ENCODE peak calls at places on chromosomes 13 and 19, in four cellular contexts. E is uterus, D is GM23338, I is Panc1. G is an unnamed sample.

GRCh38 chr13:99281811-99282263 is 23.7 kb upstream of the GPR18 start:
- DNase-seq in I (no peak), E (no peak), D (no peak), G (peak; percentile 40)

GRCh38 chr13:35857769-35858168 is 273.4 kb downstream of the DCLK1 start:
- DNase-seq in E (no peak), I (no peak), D (peak; percentile 94), G (no peak)

GRCh38 chr13:79405501-79405830 is 589 bp downstream of the RBM26 start:
- DNase-seq in E (no peak), D (peak; percentile 44), I (no peak), G (no peak)

GRCh38 chr13:44972956-44973581 is 16.2 kb downstream of the NUFIP1 start:
- DNase-seq in D (peak; percentile 53), E (no peak), I (no peak), G (peak; percentile 16)

GRCh38 chr13:99689955-99690354 is 188.7 kb downstream of the TM9SF2 start:
- DNase-seq in I (no peak), E (no peak), D (peak; percentile 77), G (no peak)

GRCh38 chr13:92827503-92827902 is 399.1 kb upstream of the GPC6 start:
- DNase-seq in I (no peak), E (no peak), D (no peak), G (no peak)

GRCh38 chr13:25463496-25463895 is 91.7 kb downstream of the ATP8A2 start:
- DNase-seq in D (no peak), E (no peak), I (no peak), G (no peak)

GRCh38 chr13:22793598-22794134 is 387.1 kb upstream of the SGCG start:
- DNase-seq in D (peak; percentile 28), I (no peak), E (no peak), G (no peak)

GRCh38 chr13:83780201-83780600 is 102.1 kb downstream of the SLITRK1 start:
- DNase-seq in E (no peak), I (peak; percentile 7), D (peak; percentile 82), G (peak; percentile 0)

GRCh38 chr19:18417250-18418033 is 1.8 kb upstream of the SSBP4 start:
- DNase-seq in I (no peak), D (peak; percentile 89), E (peak; percentile 81), G (no peak)

GRCh38 chr13:97749174-97749573 is 204.3 kb upstream of the IPO5 start:
- DNase-seq in E (no peak), I (no peak), D (peak; percentile 15), G (no peak)

GRCh38 chr13:94712287-94712811 is at the start of gene SOX21:
- DNase-seq in I (no peak), D (peak; percentile 68), E (no peak), G (no peak)

GRCh38 chr19:17243340-17243853 is 2.3 kb downstream of the NR2F6 start:
- DNase-seq in D (no peak), E (no peak), I (no peak), G (no peak)

GRCh38 chr13:114263590-114263989 is 17.8 kb upstream of the UPF3A start:
- DNase-seq in E (no peak), I (no peak), D (no peak), G (no peak)

GRCh38 chr19:52172347-52172746 is 926 bp upstream of the ZNF836 start:
- DNase-seq in I (no peak), E (no peak), D (no peak), G (no peak)

GRCh38 chr13:48304132-48304876 is 753 bp downstream of the RB1 start:
- DNase-seq in I (no peak), D (no peak), E (no peak), G (no peak)

GRCh38 chr19:23312515-23312914 is 62.3 kb upstream of the ZNF724 start:
- DNase-seq in E (no peak), D (no peak), I (no peak), G (no peak)

GRCh38 chr13:36815069-36815468 is 4.0 kb upstream of the RFXAP start:
- DNase-seq in D (peak; percentile 51), I (no peak), E (no peak), G (peak; percentile 34)

GRCh38 chr19:18999016-18999758 is 34.1 kb downstream of the SUGP2 start:
- DNase-seq in I (no peak), D (no peak), E (no peak), G (no peak)

GRCh38 chr13:36006895-36007294 is 124.3 kb downstream of the DCLK1 start:
- DNase-seq in I (no peak), D (no peak), E (no peak), G (no peak)

GRCh38 chr13:19862511-19863313 is 737 bp downstream of the ZMYM5 start:
- DNase-seq in E (peak; percentile 31), I (no peak), D (peak; percentile 53), G (peak; percentile 54)

GRCh38 chr19:45380107-45380506 is 9.7 kb upstream of the ERCC2 start:
- DNase-seq in E (no peak), I (no peak), D (no peak), G (no peak)

GRCh38 chr19:45370410-45371204 is at the start of gene ERCC2:
- DNase-seq in E (peak; percentile 99), I (peak; percentile 88), D (peak; percentile 100), G (peak; percentile 99)

GRCh38 chr19:45376045-45376724 is 5.8 kb upstream of the ERCC2 start:
- DNase-seq in I (no peak), E (peak; percentile 66), D (peak; percentile 96), G (no peak)
- H3K27ac ChIP-seq in I (peak overlapping the region; percentile 51), E (peak overlapping the region; percentile 21), D (peak overlapping the region; percentile 90), G (no peak overlapping the region)

GRCh38 chr19:1990230-1991017 is 25.1 kb downstream of the BTBD2 start:
- DNase-seq in E (no peak), D (no peak), I (no peak), G (no peak)

GRCh38 chr19:1985588-1986356 is 29.7 kb downstream of the BTBD2 start:
- DNase-seq in E (no peak), D (peak; percentile 36), I (no peak), G (no peak)

GRCh38 chr19:1986357-1987162 is 29.0 kb downstream of the BTBD2 start:
- DNase-seq in E (no peak), I (no peak), D (no peak), G (no peak)

GRCh38 chr19:1989513-1990229 is 25.8 kb downstream of the BTBD2 start:
- DNase-seq in D (no peak), I (no peak), E (no peak), G (no peak)

GRCh38 chr19:1987197-1988187 is 28.0 kb downstream of the BTBD2 start:
- DNase-seq in D (peak; percentile 44), E (no peak), I (no peak), G (no peak)
- H3K27ac ChIP-seq in D (peak overlapping the region; percentile 59), E (no peak overlapping the region), I (no peak overlapping the region), G (no peak overlapping the region)

GRCh38 chr19:12800873-12801465 is 631 bp downstream of the PRDX2 start:
- DNase-seq in E (no peak), D (peak; percentile 69), I (no peak), G (no peak)
- H3K27ac ChIP-seq in E (peak overlapping the region; percentile 56), D (no peak overlapping the region), I (peak overlapping the region; percentile 48), G (peak overlapping the region; percentile 49)

GRCh38 chr19:1569997-1570396 is 1.9 kb upstream of the MEX3D start:
- DNase-seq in I (no peak), D (no peak), E (no peak), G (no peak)

GRCh38 chr19:1568320-1569019 is at the start of gene MEX3D:
- DNase-seq in D (peak; percentile 83), E (peak; percentile 67), I (no peak), G (peak; percentile 79)

GRCh38 chr19:1566392-1567115 is 1.6 kb downstream of the MEX3D start:
- DNase-seq in I (no peak), E (peak; percentile 78), D (peak; percentile 89), G (no peak)

GRCh38 chr19:1567116-1567847 is 843 bp downstream of the MEX3D start:
- DNase-seq in E (no peak), I (no peak), D (no peak), G (no peak)

GRCh38 chr19:1567848-1568227 is 287 bp downstream of the MEX3D start:
- DNase-seq in E (no peak), D (no peak), I (no peak), G (no peak)
- H3K27ac ChIP-seq in E (peak overlapping the region; percentile 75), D (no peak overlapping the region), I (no peak overlapping the region), G (no peak overlapping the region)

GRCh38 chr13:40993119-40993518 is 26.0 kb downstream of the ELF1 start:
- DNase-seq in I (no peak), E (no peak), D (peak; percentile 53), G (no peak)
- H3K27ac ChIP-seq in I (no peak overlapping the region), E (no peak overlapping the region), D (peak overlapping the region; percentile 36), G (peak overlapping the region; percentile 68)

GRCh38 chr19:3684817-3685410 is 15.4 kb downstream of the PIP5K1C start:
- DNase-seq in I (no peak), E (no peak), D (no peak), G (no peak)

GRCh38 chr19:3691372-3691716 is 8.9 kb downstream of the PIP5K1C start:
- DNase-seq in E (no peak), D (no peak), I (no peak), G (no peak)

GRCh38 chr19:3687393-3687773 is 12.9 kb downstream of the PIP5K1C start:
- DNase-seq in I (no peak), D (no peak), E (no peak), G (no peak)

GRCh38 chr19:3690551-3691371 is 9.5 kb downstream of the PIP5K1C start:
- DNase-seq in D (no peak), I (no peak), E (no peak), G (no peak)

DNA sequence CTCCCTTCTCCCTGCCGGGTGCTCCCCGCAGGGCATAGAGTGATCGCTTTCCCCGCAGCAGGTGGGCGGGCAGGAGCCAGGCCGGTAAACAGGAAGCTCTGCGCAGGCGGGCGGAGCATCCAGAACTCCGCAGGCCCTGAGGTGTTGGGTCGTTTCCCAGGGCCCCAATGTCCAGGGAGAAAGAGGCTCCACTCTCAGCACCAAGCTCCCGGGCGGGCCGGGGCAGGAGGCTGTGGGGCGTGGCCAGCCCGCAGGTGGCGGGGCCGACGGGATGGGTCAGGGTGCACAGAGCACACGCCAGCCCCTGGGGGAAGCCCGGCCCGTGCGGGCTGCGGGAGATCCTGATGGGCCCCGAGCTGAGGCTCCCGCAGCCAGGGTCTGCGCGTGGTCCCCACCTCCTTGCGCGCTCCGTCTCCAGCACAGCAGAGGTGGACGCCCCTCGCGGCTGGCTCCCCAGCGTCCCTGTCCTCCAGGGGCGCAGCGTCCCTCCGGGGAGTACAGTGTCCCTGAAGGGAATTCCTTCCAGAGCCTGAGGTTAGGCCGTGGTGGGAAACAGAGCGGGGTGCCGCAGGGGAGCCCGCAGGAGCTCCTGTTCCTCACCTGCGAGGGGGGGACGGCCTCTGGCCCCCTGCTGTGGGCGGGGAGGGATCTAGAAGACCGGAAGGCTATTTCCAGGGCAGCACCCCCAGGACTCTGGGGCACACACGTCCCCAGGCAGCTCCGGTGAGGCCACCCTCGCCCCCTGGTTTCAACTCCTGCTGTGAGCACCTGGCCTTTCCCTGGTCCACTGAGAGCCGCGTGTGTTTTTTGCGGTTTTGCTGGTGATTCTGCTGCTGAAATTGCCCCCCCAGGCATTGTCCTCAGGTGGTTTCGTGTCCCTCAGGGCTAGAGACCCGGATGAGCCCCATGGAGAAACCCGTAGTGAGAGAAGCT is 12.2 kb downstream of the PIP5K1C start:
- DNase-seq in I (no peak), D (peak; percentile 71), E (peak; percentile 21), G (peak; percentile 66)
- H3K27ac ChIP-seq in I (no peak overlapping the region), D (peak overlapping the region; percentile 91), E (peak overlapping the region; percentile 38), G (peak overlapping the region; percentile 66)

GRCh38 chr13:52159159-52159982 is at the start of gene NEK3:
- DNase-seq in I (peak; percentile 12), D (peak; percentile 88), E (peak; percentile 63), G (peak; percentile 38)
- H3K27ac ChIP-seq in I (peak within 1 kb of the TSS; percentile 87), D (no peak within 1 kb of the TSS), E (peak within 1 kb of the TSS; percentile 85), G (peak within 1 kb of the TSS; percentile 33)

GRCh38 chr19:49409441-49410029 is 13.7 kb downstream of the PTH2 start:
- DNase-seq in I (no peak), D (no peak), E (no peak), G (no peak)
- H3K27ac ChIP-seq in I (no peak overlapping the region), D (no peak overlapping the region), E (no peak overlapping the region), G (no peak overlapping the region)

GRCh38 chr19:38769635-38770211 is 3.6 kb downstream of the LGALS7 start:
- DNase-seq in I (no peak), E (peak; percentile 83), D (peak; percentile 79), G (peak; percentile 94)
- H3K27ac ChIP-seq in I (peak overlapping the region; percentile 48), E (peak overlapping the region; percentile 33), D (no peak overlapping the region), G (peak overlapping the region; percentile 75)